ENCODE peak calls at places on chromosome 19, in seven cellular contexts. R, B, L, U, J, E and M are unnamed samples.

GRCh38 chr19:2266183-2266993 is 10.2 kb upstream of the JSRP1 start:
- DNase-seq in R (no peak), B (peak), L (no peak), U (peak), J (no peak), E (peak), M (no peak)

GRCh38 chr19:49798574-49798973 is 14.5 kb downstream of the FUZ start:
- DNase-seq in R (no peak), B (no peak), L (no peak), U (no peak), J (no peak), E (no peak), M (no peak)

GRCh38 chr19:31270897-31271568 is 78.2 kb downstream of the TSHZ3 start:
- DNase-seq in R (no peak), B (no peak), L (no peak), U (peak), J (no peak), E (no peak), M (no peak)

GRCh38 chr19:48780684-48781391 is 25.5 kb downstream of the FGF21 start:
- DNase-seq in R (no peak), B (peak), L (no peak), U (peak), J (no peak), E (peak), M (no peak)

GRCh38 chr19:3360494-3361383 is 5.6 kb upstream of the NFIC start:
- DNase-seq in R (no peak), B (peak), L (no peak), U (no peak), J (peak), E (peak), M (no peak)

GRCh38 chr19:21587117-21587461 is 81.7 kb downstream of the ZNF429 start:
- DNase-seq in R (no peak), B (no peak), L (no peak), U (no peak), J (no peak), E (no peak), M (peak)

GRCh38 chr19:13968999-13969398 is 16.7 kb downstream of the DCAF15 start:
- DNase-seq in R (no peak), B (no peak), L (no peak), U (no peak), J (no peak), E (no peak), M (no peak)

GRCh38 chr19:48283908-48284307 is 14.0 kb downstream of the ZNF114 start:
- DNase-seq in R (no peak), B (peak), L (no peak), U (peak), J (no peak), E (peak), M (peak)

GRCh38 chr19:49502866-49503581 is 6.8 kb downstream of the RPS11 start:
- DNase-seq in R (peak), B (peak), L (no peak), U (peak), J (no peak), E (peak), M (no peak)

DNA sequence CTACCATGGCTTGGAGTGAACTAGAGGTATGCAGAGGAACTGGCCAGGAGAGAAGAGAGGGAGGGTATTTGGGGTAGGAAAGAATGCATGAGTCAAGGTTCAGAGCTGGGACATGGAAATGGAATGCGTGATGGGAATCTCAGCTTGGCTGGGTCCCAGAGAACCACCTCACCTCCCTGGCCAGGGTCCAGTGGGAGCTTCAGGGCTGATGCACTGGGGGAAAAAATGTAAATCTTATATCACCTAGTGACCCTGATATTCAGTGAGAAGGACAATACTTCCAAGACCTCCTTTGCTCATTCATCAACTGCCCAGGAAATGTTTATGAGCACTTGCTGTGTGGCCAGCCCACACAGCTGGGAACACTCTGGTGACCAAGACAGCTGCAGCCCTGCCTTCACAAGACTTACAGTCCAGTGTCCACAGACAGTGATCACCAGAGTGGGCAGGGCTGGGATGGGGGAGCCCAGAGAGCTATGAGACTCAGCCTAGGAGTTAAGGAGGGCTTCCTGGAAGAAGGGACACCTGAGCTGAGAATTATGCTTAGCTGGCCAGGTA is 12.8 kb downstream of the IGSF23 start:
- DNase-seq in R (no peak), B (peak), L (no peak), U (peak), J (no peak), E (peak), M (peak)
- H3K23ac ChIP-seq in R (no peak), B (no peak), L (no peak), U (peak), J (no peak), E (no peak), M (no peak)

GRCh38 chr19:41299046-41299754 is 10.8 kb upstream of the CCDC97 start:
- DNase-seq in R (no peak), B (peak), L (no peak), U (no peak), J (no peak), E (peak), M (no peak)
- H3K23ac ChIP-seq in R (no peak), B (no peak), L (no peak), U (no peak), J (no peak), E (no peak), M (no peak)

GRCh38 chr19:824885-825284 is 2.8 kb upstream of the AZU1 start:
- DNase-seq in R (no peak), B (no peak), L (no peak), U (no peak), J (no peak), E (no peak), M (no peak)
- H3K23ac ChIP-seq in R (no peak), B (no peak), L (no peak), U (no peak), J (no peak), E (no peak), M (no peak)

GRCh38 chr19:54354761-54355160 is 10.0 kb downstream of the LAIR1 start:
- DNase-seq in R (no peak), B (no peak), L (no peak), U (no peak), J (no peak), E (no peak), M (no peak)
- H3K23ac ChIP-seq in R (no peak), B (no peak), L (no peak), U (no peak), J (no peak), E (no peak), M (no peak)

GRCh38 chr19:37329686-37330085 is 41.2 kb upstream of the ZNF527 start:
- DNase-seq in R (peak), B (no peak), L (no peak), U (no peak), J (no peak), E (peak), M (peak)
- H3K23ac ChIP-seq in R (no peak), B (no peak), L (no peak), U (no peak), J (no peak), E (no peak), M (no peak)

DNA sequence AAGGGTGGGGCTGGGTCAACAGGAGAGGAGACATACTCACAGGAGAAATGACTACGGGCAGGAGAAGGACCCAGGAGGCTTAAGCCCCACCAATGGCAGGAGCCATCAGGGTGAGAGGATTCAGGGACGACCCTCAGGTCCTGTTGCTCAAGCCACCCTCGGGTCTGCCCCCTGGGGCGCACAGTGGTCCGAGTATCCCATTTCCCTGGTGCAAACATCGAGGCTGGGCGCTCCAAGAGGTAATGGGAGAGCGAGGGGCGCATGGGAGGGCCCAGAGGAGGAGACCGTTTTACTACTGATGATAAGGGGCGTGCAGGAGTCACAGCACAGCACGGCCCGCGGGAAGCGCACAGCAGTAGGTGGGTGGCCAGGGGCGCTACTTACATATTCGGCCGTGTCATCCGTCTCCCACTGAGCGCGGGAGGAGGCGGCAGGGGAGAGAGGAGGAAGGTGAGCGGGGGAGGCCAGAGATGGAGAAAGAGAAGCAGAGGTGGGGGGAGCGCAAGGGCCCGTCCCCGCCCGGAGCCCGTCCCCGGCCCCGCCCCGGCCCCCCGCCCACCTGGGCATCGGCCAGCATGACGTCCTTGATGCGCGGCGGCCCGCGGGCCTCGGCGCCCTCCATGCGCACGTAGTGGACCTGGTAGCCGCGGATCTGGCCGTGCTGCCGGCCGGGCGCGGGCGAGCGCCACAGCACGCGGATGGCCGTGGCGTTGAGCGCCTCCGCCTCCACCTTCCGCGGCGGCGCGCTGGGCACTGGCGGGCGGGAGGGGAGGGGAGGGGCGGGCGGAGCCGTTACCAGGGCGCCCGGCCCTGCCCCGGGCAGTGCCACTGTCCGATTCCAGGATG is 111.5 kb downstream of the PTPRS start:
- DNase-seq in R (no peak), B (no peak), L (no peak), U (no peak), J (no peak), E (no peak), M (no peak)
- H3K23ac ChIP-seq in R (no peak), B (no peak), L (no peak), U (no peak), J (no peak), E (no peak), M (no peak)

DNA sequence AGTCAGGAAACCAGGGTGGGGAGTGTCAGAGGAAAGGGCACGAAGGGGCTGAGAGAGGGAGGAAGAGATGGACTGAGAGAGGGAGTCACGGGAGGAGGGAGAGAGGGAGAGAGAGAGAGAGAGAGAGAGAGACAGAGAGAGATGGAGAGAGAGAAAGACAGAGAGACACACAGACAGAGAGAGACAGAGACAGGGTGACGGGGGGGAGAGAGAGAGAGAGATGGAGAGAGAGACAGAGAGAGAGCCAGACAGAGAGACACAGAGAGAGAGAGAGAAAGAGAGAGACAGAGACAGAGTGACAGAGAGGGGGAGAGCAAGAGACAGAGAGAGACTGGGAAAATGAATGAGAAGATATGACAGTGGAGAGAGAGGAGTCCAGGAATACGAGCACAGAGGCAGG is 494 bp upstream of the KLK14 start:
- DNase-seq in R (no peak), B (no peak), L (no peak), U (no peak), J (no peak), E (no peak), M (no peak)
- H3K23ac ChIP-seq in R (no peak), B (no peak), L (no peak), U (no peak), J (no peak), E (no peak), M (no peak)

GRCh38 chr19:20107301-20107700 is 29.5 kb downstream of the ZNF90 start:
- DNase-seq in R (no peak), B (no peak), L (no peak), U (no peak), J (peak), E (peak), M (no peak)

GRCh38 chr19:20103091-20103501 is 25.3 kb downstream of the ZNF90 start:
- DNase-seq in R (peak), B (no peak), L (no peak), U (no peak), J (peak), E (peak), M (peak)

GRCh38 chr19:20102097-20102496 is 24.3 kb downstream of the ZNF90 start:
- DNase-seq in R (no peak), B (no peak), L (no peak), U (no peak), J (peak), E (no peak), M (no peak)
- H3K23ac ChIP-seq in R (no peak), B (no peak), L (no peak), U (no peak), J (no peak), E (no peak), M (no peak)